ENCODE peak calls at places on chromosomes 16 and 17, in seven cellular contexts. R is GM12878, Z is mammary epithelial cell, H is HCT116, K is neural progenitor cell, U is GM23248, I is fibroblast of lung. F is an unnamed sample. For H3K9me3, the result is how much of the 10 kb centered on the place peaks cover.

GRCh38 chr17:55466671-55467070 is 44.6 kb downstream of the SMIM36 start:
- DNase-seq in R (peak), Z (no peak), H (no peak), K (no peak), U (no peak), I (no peak), F (no peak)

GRCh38 chr16:4140652-4141051 is 24.4 kb upstream of the ADCY9 start:
- DNase-seq in R (peak), Z (peak), H (no peak), K (no peak), U (no peak), I (peak), F (no peak)

GRCh38 chr17:30274887-30275286 is 16.9 kb downstream of the BLMH start:
- DNase-seq in R (no peak), Z (no peak), H (no peak), K (no peak), U (no peak), I (no peak), F (no peak)

GRCh38 chr17:17840751-17841591 is 4.2 kb upstream of the SREBF1 start:
- DNase-seq in R (no peak), Z (peak), H (no peak), K (peak), U (peak), I (peak), F (no peak)

GRCh38 chr16:56576585-56577299 is 11.9 kb downstream of the MT4 start:
- DNase-seq in R (peak), Z (peak), H (peak), K (peak), U (peak), I (peak), F (no peak)

GRCh38 chr17:17535957-17536356 is 39.8 kb upstream of the RASD1 start:
- DNase-seq in R (no peak), Z (no peak), H (no peak), K (no peak), U (peak), I (peak), F (no peak)

GRCh38 chr16:27408602-27409031 is 6.6 kb downstream of the IL21R start:
- DNase-seq in R (peak), Z (peak), H (no peak), K (no peak), U (no peak), I (no peak), F (no peak)

GRCh38 chr17:76446449-76447231 is 6.3 kb downstream of the UBE2O start:
- DNase-seq in R (no peak), Z (peak), H (peak), K (no peak), U (peak), I (peak), F (no peak)

GRCh38 chr17:60091908-60092331 is 13.2 kb upstream of the HEATR6 start:
- DNase-seq in R (no peak), Z (no peak), H (no peak), K (no peak), U (peak), I (no peak), F (no peak)

GRCh38 chr17:32136856-32137255 is 5.4 kb upstream of the RHOT1 start:
- DNase-seq in R (no peak), Z (no peak), H (no peak), K (no peak), U (no peak), I (no peak), F (no peak)

GRCh38 chr17:37450090-37450489 is 39.6 kb upstream of the DUSP14 start:
- DNase-seq in R (no peak), Z (peak), H (no peak), K (no peak), U (no peak), I (no peak), F (no peak)

GRCh38 chr16:58475220-58475619 is 24.7 kb upstream of the NDRG4 start:
- DNase-seq in R (no peak), Z (no peak), H (no peak), K (no peak), U (no peak), I (no peak), F (no peak)

GRCh38 chr17:71828182-71828596 is 292.6 kb upstream of the SOX9 start:
- DNase-seq in R (no peak), Z (peak), H (no peak), K (peak), U (peak), I (no peak), F (peak)

GRCh38 chr16:28167221-28167620 is 44.5 kb downstream of the XPO6 start:
- DNase-seq in R (no peak), Z (no peak), H (no peak), K (no peak), U (no peak), I (no peak), F (no peak)

GRCh38 chr17:46782250-46782953 is 36.1 kb downstream of the WNT3 start:
- DNase-seq in R (no peak), Z (peak), H (no peak), K (peak), U (peak), I (no peak), F (no peak)

DNA sequence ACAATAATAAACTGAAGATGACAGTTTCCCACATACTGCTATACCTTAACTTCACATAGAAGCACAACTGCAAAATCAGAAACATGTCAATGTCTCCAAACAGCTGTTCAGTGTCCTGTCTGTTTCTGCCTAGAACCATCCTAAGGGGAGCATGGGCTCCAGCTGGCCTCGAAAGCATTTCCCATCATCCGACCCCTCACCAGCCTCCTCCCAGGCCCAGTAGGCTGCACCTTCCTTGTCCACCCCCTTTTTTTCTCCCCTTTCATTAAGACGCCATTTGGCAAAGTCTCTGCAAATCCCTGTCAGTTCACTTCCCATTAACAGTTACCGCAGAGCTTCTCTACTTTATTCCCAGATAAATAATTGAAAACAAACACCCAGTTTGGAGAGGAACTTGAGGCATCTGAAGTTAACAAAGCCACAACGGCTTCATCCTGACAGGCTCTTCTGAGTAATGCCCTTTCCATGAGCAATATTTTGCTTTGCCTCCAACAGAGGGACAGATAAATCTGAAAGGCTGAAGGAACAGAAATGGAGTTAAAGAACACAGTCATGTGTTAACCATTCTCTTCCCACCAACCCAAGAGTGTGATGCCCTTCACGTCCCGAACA is 65.3 kb downstream of the SLC39A11 start:
- DNase-seq in R (no peak), Z (no peak), H (no peak), K (no peak), U (peak), I (peak), F (no peak)
- H3K9ac ChIP-seq in R (no peak), Z (no peak), H (no peak), K (no peak), U (no peak), I (no peak), F (no peak)

GRCh38 chr17:82808921-82809905 is 30.6 kb downstream of the ZNF750 start:
- DNase-seq in R (no peak), Z (no peak), H (no peak), K (no peak), U (no peak), I (no peak), F (no peak)

GRCh38 chr17:82807101-82807500 is 32.7 kb downstream of the ZNF750 start:
- DNase-seq in R (no peak), Z (no peak), H (no peak), K (no peak), U (no peak), I (no peak), F (no peak)

GRCh38 chr17:82806645-82807044 is 33.2 kb downstream of the ZNF750 start:
- DNase-seq in R (no peak), Z (no peak), H (no peak), K (no peak), U (no peak), I (no peak), F (no peak)

GRCh38 chr17:82808006-82808405 is 31.8 kb downstream of the ZNF750 start:
- DNase-seq in R (no peak), Z (no peak), H (no peak), K (no peak), U (no peak), I (no peak), F (no peak)

GRCh38 chr17:82807562-82807961 is 32.3 kb downstream of the ZNF750 start:
- DNase-seq in R (no peak), Z (no peak), H (no peak), K (no peak), U (no peak), I (no peak), F (no peak)
- H3K9me3 ChIP-seq in R (under half), Z (under half), H (under half), K (under half), U (under half), I (under half), F (under half)

GRCh38 chr17:48725005-48725293 is 2.0 kb downstream of the PRAC2 start:
- DNase-seq in R (no peak), Z (no peak), H (no peak), K (no peak), U (peak), I (no peak), F (no peak)
- TF ChIP-seq EZH2 in R (no peak), Z (peak), H (no peak), K (no peak), U (no peak), I (no peak), F (no peak)

GRCh38 chr16:55401036-55401435 is 77.0 kb downstream of the IRX6 start:
- DNase-seq in R (no peak), Z (no peak), H (no peak), K (no peak), U (no peak), I (no peak), F (no peak)

GRCh38 chr16:55403464-55403863 is 75.5 kb upstream of the MMP2 start:
- DNase-seq in R (no peak), Z (peak), H (no peak), K (no peak), U (no peak), I (no peak), F (no peak)

GRCh38 chr16:55398683-55399230 is 74.8 kb downstream of the IRX6 start:
- DNase-seq in R (no peak), Z (no peak), H (no peak), K (peak), U (no peak), I (no peak), F (no peak)

GRCh38 chr16:55393976-55394375 is 70.0 kb downstream of the IRX6 start:
- DNase-seq in R (no peak), Z (no peak), H (no peak), K (no peak), U (no peak), I (no peak), F (no peak)

DNA sequence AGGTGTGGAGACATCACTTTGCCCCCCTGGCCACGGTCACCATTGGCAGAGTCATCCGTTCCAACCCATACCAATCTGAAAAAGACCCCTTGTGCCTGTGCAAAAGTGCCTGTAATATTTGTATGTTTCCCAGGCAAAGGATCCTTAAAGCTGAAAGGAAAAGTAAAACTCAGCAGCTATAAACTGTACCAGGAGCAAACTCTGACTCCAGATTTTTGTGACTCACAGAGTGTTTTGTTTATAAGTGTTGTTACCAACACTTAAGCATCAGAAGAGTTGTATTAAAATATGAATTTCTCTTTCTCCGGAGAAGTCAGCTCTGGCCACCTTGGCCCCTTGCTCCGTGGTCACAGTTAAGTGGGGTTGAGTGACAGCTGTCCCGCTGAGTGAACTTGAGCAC is 75.9 kb downstream of the IRX6 start:
- DNase-seq in R (no peak), Z (no peak), H (no peak), K (no peak), U (peak), I (no peak), F (no peak)
- H3K9ac ChIP-seq in R (no peak), Z (no peak), H (no peak), K (no peak), U (no peak), I (no peak), F (no peak)

DNA sequence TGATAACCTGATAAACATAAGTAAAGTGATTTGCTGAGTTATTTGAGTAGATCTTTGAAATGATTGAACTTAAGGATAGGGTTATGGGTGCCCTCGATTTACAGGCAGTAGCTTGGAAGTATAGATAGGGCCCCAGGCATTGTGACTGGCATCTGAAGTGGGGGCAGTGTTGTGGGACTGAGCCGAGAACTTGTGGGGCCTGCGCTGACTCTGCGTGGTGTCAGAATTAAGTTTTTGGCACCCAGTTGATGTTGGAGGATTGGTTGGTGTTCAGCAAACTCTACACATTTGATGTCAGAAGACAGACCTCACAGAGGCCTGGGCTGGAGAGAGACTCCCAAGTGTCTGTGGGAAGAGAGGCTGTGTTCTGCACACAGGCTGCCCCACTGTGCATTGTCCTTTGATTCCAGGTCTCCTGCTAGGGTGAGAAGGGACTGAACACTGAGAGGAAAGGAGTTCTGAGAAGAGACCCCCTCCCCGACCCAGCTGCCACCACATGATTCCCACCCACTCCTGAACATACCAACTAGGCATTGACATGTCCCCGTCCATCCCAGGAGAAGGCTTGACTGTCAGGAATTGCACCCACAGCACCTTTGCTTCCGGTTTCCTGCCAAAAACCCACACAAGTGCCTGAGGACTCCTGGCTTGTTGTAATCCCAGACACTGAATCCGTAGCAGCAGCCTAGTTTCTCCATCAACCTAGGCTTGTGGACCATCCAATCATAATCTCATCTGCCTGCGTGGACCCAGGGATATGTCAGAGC is 4.5 kb downstream of the ZNF267 start:
- DNase-seq in R (no peak), Z (no peak), H (no peak), K (no peak), U (no peak), I (no peak), F (no peak)
- H3K9me3 ChIP-seq in R (under half), Z (under half), H (under half), K (under half), U (under half), I (under half), F (under half)

DNA sequence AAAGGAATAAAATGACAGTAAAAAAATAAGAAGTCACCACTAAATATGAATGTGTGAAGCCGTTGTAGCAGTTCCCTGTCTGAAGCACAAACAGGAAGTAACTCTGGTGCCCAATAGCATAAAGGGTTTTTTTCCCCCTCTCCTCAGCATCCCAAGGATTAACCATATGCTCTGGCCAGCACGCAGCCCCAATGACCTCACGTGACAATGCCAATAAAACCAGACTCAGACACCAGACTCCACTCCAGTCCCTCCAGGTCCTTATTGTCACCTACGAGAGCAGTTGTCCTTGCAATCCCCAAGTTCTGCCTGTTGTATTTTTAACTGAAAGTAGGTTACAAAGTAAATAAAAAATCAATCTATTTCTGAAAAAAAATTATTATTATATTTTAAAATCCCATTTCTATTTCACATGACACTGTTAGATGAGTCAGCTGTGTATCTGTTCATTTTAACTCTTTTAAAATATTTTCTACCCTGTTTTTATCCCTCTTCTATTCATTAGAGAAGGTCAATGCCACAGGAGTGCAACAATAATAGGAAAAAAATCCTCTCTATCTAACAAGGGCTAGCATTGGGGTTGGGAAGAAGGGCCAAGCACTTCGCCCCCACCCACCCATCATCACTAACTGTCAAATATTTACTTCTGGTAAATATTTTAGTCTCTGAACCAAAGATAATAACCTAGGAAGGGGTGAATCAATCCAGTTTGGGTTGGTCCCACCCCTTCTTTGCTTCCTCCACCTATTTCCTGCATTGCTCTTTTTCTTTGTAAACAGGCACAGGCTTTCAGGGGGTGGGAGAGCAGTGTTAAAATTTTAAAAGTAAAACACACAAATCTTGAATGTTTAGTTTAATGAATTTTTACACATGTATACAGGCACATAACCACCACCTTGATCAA is 6.6 kb downstream of the PRAC1 start:
- DNase-seq in R (no peak), Z (no peak), H (no peak), K (no peak), U (no peak), I (no peak), F (no peak)
- TF ChIP-seq EZH2 in R (no peak), Z (no peak), H (no peak), K (no peak), U (no peak), I (no peak), F (no peak)